ENCODE peak calls at places on chromosomes 4 and X, in six cellular contexts. Y is CD4-positive, CD25-positive, alpha-beta regulatory T cell; U is HFF-Myc; W is aorta; E is GM06990; Q is sigmoid colon. H is an unnamed sample.

GRCh38 chr4:39908284-39908683 is 69.4 kb downstream of the PDS5A start:
- DNase-seq in Y (no peak), E (no peak), U (no peak), W (no peak), Q (no peak), H (no peak)

GRCh38 chrX:49089553-49089952 is 9.9 kb upstream of the WDR45 start:
- DNase-seq in U (no peak), E (no peak), W (no peak), Q (no peak), Y (no peak), H (no peak)

GRCh38 chrX:74613350-74614192 is 853 bp downstream of the RLIM start:
- DNase-seq in Q (no peak), E (peak), U (no peak), Y (no peak), W (no peak), H (no peak)

GRCh38 chr4:3655485-3656429 is 110.4 kb upstream of the ADRA2C start:
- DNase-seq in Q (no peak), U (no peak), Y (no peak), W (no peak), E (no peak), H (no peak)

GRCh38 chrX:18885317-18886004 is 98.5 kb downstream of the PHKA2 start:
- DNase-seq in Q (peak), E (no peak), Y (peak), W (peak), U (no peak), H (no peak)

GRCh38 chrX:70301716-70302115 is 11.8 kb downstream of the KIF4A start:
- DNase-seq in U (no peak), Q (no peak), Y (no peak), W (no peak), E (no peak), H (no peak)

GRCh38 chrX:132270021-132270420 is 50.8 kb upstream of the RAP2C start:
- DNase-seq in Y (no peak), W (no peak), E (no peak), Q (no peak), U (no peak), H (no peak)

GRCh38 chrX:22323541-22323940 is 50.8 kb downstream of the CBLL2 start:
- DNase-seq in U (peak), W (no peak), Y (no peak), Q (no peak), E (no peak), H (no peak)

GRCh38 chrX:97524340-97524739 is 640.6 kb downstream of the RPA4 start:
- DNase-seq in Y (no peak), U (no peak), Q (no peak), W (no peak), E (no peak), H (no peak)

GRCh38 chr4:102860928-102861327 is 7.9 kb upstream of the CISD2 start:
- DNase-seq in Q (no peak), W (no peak), U (no peak), Y (no peak), E (no peak), H (no peak)

GRCh38 chrX:12410523-12410922 is 272.2 kb downstream of the FRMPD4 start:
- DNase-seq in E (no peak), U (no peak), Q (no peak), Y (no peak), W (no peak), H (no peak)
- H3K4me3 ChIP-seq in E (no peak), U (no peak), Q (no peak), Y (no peak), W (no peak), H (no peak)

GRCh38 chr4:184383497-184384055 is 90.8 kb downstream of the IRF2 start:
- DNase-seq in Q (peak), W (no peak), E (no peak), Y (no peak), U (peak), H (no peak)
- H3K4me3 ChIP-seq in Q (peak), W (peak), E (peak), Y (peak), U (peak), H (no peak)

DNA sequence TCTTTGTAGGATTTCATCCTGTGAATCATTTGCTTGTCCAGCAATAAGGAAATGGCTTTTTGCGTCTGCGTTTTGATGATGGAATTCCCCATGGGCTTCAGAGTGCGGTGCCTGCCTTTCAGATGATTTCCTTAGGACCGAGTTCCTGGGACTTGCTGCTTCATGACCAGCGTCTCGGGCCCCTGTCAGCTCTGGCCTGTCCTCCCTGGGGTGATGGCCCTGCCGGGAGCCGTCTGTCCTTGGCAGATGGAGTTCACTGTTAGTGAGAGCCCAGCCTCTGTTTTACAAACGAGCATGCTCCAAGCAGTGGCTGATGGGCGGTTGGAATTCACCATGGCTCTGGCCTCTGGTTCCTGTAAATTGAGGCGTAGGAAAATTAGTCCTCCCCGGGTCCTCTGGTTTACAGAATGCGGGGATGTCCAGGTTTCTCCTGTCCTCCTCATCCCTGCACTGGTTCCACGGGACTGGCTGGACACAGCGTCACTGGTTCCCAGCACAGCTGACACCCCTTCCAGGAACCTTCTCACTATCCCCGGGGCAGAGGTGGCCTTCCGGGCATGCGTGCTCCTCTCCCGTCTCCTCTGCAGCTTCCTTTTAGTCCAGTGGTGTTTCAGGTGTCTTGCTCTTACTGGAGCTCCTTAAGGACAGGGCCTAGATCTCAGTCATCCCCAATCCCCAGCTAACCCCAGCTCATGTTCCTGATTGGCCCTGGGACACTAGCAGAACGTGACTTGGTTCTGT is 34.9 kb downstream of the TBC1D14 start:
- DNase-seq in W (no peak), Y (no peak), U (no peak), E (no peak), Q (no peak), H (no peak)
- H3K4me3 ChIP-seq in W (no peak), Y (no peak), U (no peak), E (no peak), Q (no peak), H (no peak)

GRCh38 chr4:112706840-112707207 is 69.9 kb downstream of the LARP7 start:
- DNase-seq in E (no peak), Q (no peak), U (no peak), Y (no peak), W (no peak), H (no peak)
- H3K4me3 ChIP-seq in E (peak), Q (peak), U (no peak), Y (peak), W (peak), H (no peak)

GRCh38 chr4:55358668-55359067 is 12.6 kb downstream of the SRD5A3 start:
- DNase-seq in Y (no peak), E (peak), U (no peak), Q (no peak), W (no peak), H (no peak)
- H3K4me3 ChIP-seq in Y (no peak), E (no peak), U (no peak), Q (no peak), W (no peak), H (no peak)

GRCh38 chrX:68503830-68504229 is 5.0 kb downstream of the YIPF6 start:
- DNase-seq in W (no peak), E (no peak), Y (no peak), Q (no peak), U (no peak), H (no peak)

GRCh38 chrX:68498508-68499379 is at the start of gene YIPF6:
- DNase-seq in U (peak), E (peak), Y (peak), W (peak), Q (peak), H (peak)

GRCh38 chrX:68492583-68492982 is 6.3 kb upstream of the YIPF6 start:
- DNase-seq in E (no peak), Y (no peak), W (no peak), U (no peak), Q (no peak), H (no peak)

GRCh38 chrX:68500105-68500504 is 1.3 kb downstream of the YIPF6 start:
- DNase-seq in W (no peak), U (no peak), Q (no peak), E (no peak), Y (no peak), H (no peak)

GRCh38 chrX:68498044-68498507 is 775 bp upstream of the YIPF6 start:
- DNase-seq in E (no peak), Q (no peak), W (no peak), Y (no peak), U (no peak), H (no peak)
- H3K4me3 ChIP-seq in E (peak), Q (peak), W (peak), Y (peak), U (peak), H (peak)